ENCODE peak calls at places on chromosomes 16 and 17, in nine cellular contexts. I is Calu3; B is central memory CD8-positive, alpha-beta T cell; Q is activated T-cell treated with anti-CD3 and anti-CD28 coated beads, Interleukin-2, amount 50 U/mL, for 24 hours; G is left ventricle myocardium inferior; X is body of pancreas; Z is psoas muscle; O is stimulated activated naive CD4-positive, alpha-beta T cell treated with Interleukin-2 at 50 U/mL for 16 hours; R is NCI-H1048. P is an unnamed sample.
A peak's percentile ranks its signal among the peaks of the same experiment; 100 is the strongest.

GRCh38 chr17:59369026-59369724 is 37.7 kb downstream of the YPEL2 start:
- DNase-seq in I (no peak), B (no peak), Q (no peak), G (no peak), X (no peak), Z (no peak), O (no peak), R (no peak), P (no peak)

GRCh38 chr17:35799942-35800341 is 4.5 kb upstream of the MMP28 start:
- DNase-seq in I (no peak), B (no peak), Q (no peak), G (peak; percentile 79), X (peak; percentile 85), Z (peak; percentile 69), O (no peak), R (no peak), P (no peak)

GRCh38 chr16:81353895-81354294 is 39.1 kb downstream of the GAN start:
- DNase-seq in I (no peak), B (no peak), Q (no peak), G (no peak), X (no peak), Z (no peak), O (no peak), R (no peak), P (no peak)

GRCh38 chr17:74737299-74738050 is 419 bp downstream of the RAB37 start:
- DNase-seq in I (peak; percentile 38), B (no peak), Q (peak; percentile 64), G (no peak), X (no peak), Z (peak; percentile 66), O (peak; percentile 27), R (no peak), P (no peak)

GRCh38 chr16:69083306-69083941 is 22.0 kb upstream of the HAS3 start:
- DNase-seq in I (no peak), B (no peak), Q (no peak), G (no peak), X (no peak), Z (no peak), O (no peak), R (no peak), P (no peak)

GRCh38 chr17:80892900-80893603 is 98.6 kb upstream of the CHMP6 start:
- DNase-seq in I (no peak), B (no peak), Q (peak; percentile 66), G (no peak), X (no peak), Z (peak; percentile 83), O (peak; percentile 75), R (no peak), P (no peak)

GRCh38 chr17:75877752-75878173 is 618 bp downstream of the TRIM47 start:
- DNase-seq in I (peak; percentile 84), B (peak; percentile 54), Q (peak; percentile 82), G (peak; percentile 75), X (peak; percentile 84), Z (peak; percentile 87), O (peak; percentile 69), R (no peak), P (no peak)

GRCh38 chr16:30619643-30620042 is 9.5 kb upstream of the ZNF689 start:
- DNase-seq in I (no peak), B (no peak), Q (no peak), G (no peak), X (no peak), Z (no peak), O (no peak), R (no peak), P (no peak)

GRCh38 chr17:17844500-17844899 is 7.7 kb upstream of the SREBF1 start:
- DNase-seq in I (no peak), B (no peak), Q (no peak), G (no peak), X (no peak), Z (no peak), O (no peak), R (no peak), P (no peak)

GRCh38 chr16:84600343-84601229 is 17.3 kb downstream of the COTL1 start:
- DNase-seq in I (no peak), B (no peak), Q (peak; percentile 53), G (no peak), X (no peak), Z (no peak), O (no peak), R (no peak), P (no peak)

GRCh38 chr17:35588196-35588920 is 1.2 kb downstream of the AP2B1 start:
- DNase-seq in I (peak; percentile 60), B (no peak), Q (peak; percentile 37), G (no peak), X (no peak), Z (no peak), O (no peak), R (no peak), P (no peak)

GRCh38 chr17:32103476-32104113 is 38.7 kb upstream of the RHOT1 start:
- DNase-seq in I (no peak), B (no peak), Q (no peak), G (no peak), X (no peak), Z (no peak), O (no peak), R (no peak), P (no peak)

GRCh38 chr16:27754788-27755690 is 205.1 kb downstream of the KATNIP start:
- DNase-seq in I (no peak), B (no peak), Q (no peak), G (no peak), X (no peak), Z (peak; percentile 32), O (no peak), R (no peak), P (no peak)

GRCh38 chr17:2921443-2921842 is 125.2 kb downstream of the RAP1GAP2 start:
- DNase-seq in I (no peak), B (no peak), Q (no peak), G (no peak), X (no peak), Z (no peak), O (no peak), R (no peak), P (no peak)

GRCh38 chr17:65182233-65182632 is 45.1 kb downstream of the RGS9 start:
- DNase-seq in I (no peak), B (no peak), Q (no peak), G (no peak), X (no peak), Z (no peak), O (no peak), R (no peak), P (no peak)

P was measured in stimulated activated CD4-positive, alpha-beta T cell treated with anti-CD3 and anti-CD28 coated beads, Interleukin-1b, Interleukin-23, amount 100 ng/mL, for 24 hours.